ENCODE peak calls at places on chromosome 7, in five cellular contexts. X, Y, L, Z and Q are unnamed samples. For H3K36me3, the result is how much of the 10 kb centered on the place peaks cover.

GRCh38 chr7:101781384-101781783 is 36.0 kb upstream of the CUX1 start:
- DNase-seq in Z (no peak), L (no peak), X (no peak), Y (peak), Q (no peak)

GRCh38 chr7:71566376-71566775 is 434.4 kb downstream of the GALNT17 start:
- DNase-seq in L (no peak), X (no peak), Z (no peak), Y (no peak), Q (no peak)

GRCh38 chr7:87702326-87702725 is 74.1 kb downstream of the RUNDC3B start:
- DNase-seq in Y (no peak), X (no peak), Z (no peak), L (peak), Q (no peak)

GRCh38 chr7:114502454-114503254 is 88.0 kb downstream of the FOXP2 start:
- DNase-seq in Y (no peak), L (no peak), Z (no peak), X (no peak), Q (peak)

GRCh38 chr7:45223728-45224630 is 66.4 kb downstream of the RAMP3 start:
- DNase-seq in X (no peak), Y (no peak), Z (no peak), L (no peak), Q (no peak)

GRCh38 chr7:13724631-13725566 is 264.6 kb downstream of the ETV1 start:
- DNase-seq in Z (no peak), Y (no peak), X (no peak), L (no peak), Q (no peak)

GRCh38 chr7:97272237-97272975 is 154.9 kb downstream of the SDHAF3 start:
- DNase-seq in X (no peak), L (no peak), Y (no peak), Z (no peak), Q (peak)

GRCh38 chr7:46100521-46100920 is 179.4 kb upstream of the IGFBP3 start:
- DNase-seq in L (no peak), X (no peak), Z (no peak), Y (no peak), Q (no peak)

GRCh38 chr7:101519324-101520017 is 109.6 kb downstream of the MYL10 start:
- DNase-seq in L (peak), X (no peak), Z (no peak), Y (no peak), Q (no peak)

GRCh38 chr7:3064077-3064476 is 20.4 kb upstream of the CARD11 start:
- DNase-seq in L (no peak), Y (no peak), Z (no peak), X (no peak), Q (no peak)

GRCh38 chr7:112484671-112485097 is 3.9 kb downstream of the LSMEM1 start:
- DNase-seq in Z (peak), Y (no peak), X (no peak), L (peak), Q (no peak)

GRCh38 chr7:141584935-141585334 is 33.7 kb downstream of the AGK start:
- DNase-seq in X (no peak), Z (no peak), L (no peak), Y (no peak), Q (no peak)

GRCh38 chr7:47763063-47763974 is 181.4 kb upstream of the TNS3 start:
- DNase-seq in X (no peak), Z (no peak), Y (peak), L (peak), Q (peak)

GRCh38 chr7:149147730-149148653 is 739 bp downstream of the ZNF398 start:
- DNase-seq in Y (peak), L (no peak), X (peak), Z (peak), Q (peak)

GRCh38 chr7:64889686-64890162 is 13.3 kb upstream of the ZNF273 start:
- DNase-seq in X (no peak), Z (no peak), Y (no peak), L (no peak), Q (peak)

GRCh38 chr7:9083837-9084236 is 650.4 kb downstream of the NXPH1 start:
- DNase-seq in Z (no peak), Y (no peak), L (no peak), X (no peak), Q (no peak)

GRCh38 chr7:1232623-1233327 is at the start of gene UNCX:
- DNase-seq in L (no peak), Z (no peak), Y (no peak), X (no peak), Q (no peak)

GRCh38 chr7:25854608-25855497 is 297.1 kb upstream of the NFE2L3 start:
- DNase-seq in Y (no peak), Z (peak), X (peak), L (peak), Q (peak)

GRCh38 chr7:127474457-127474856 is 81.9 kb upstream of the ZNF800 start:
- DNase-seq in X (no peak), Y (no peak), Z (no peak), L (no peak), Q (no peak)

GRCh38 chr7:131591674-131592328 is 35.4 kb upstream of the PODXL start:
- DNase-seq in X (no peak), Y (no peak), L (no peak), Z (no peak), Q (no peak)

GRCh38 chr7:74637745-74638144 is 19.8 kb upstream of the GTF2I start:
- DNase-seq in X (no peak), L (no peak), Z (no peak), Y (no peak), Q (no peak)

GRCh38 chr7:46955526-46955925 is 626.4 kb downstream of the TNS3 start:
- DNase-seq in L (no peak), Z (no peak), Y (no peak), X (no peak), Q (no peak)

GRCh38 chr7:28155964-28156363 is 24.6 kb downstream of the JAZF1 start:
- DNase-seq in Y (peak), L (no peak), X (no peak), Z (peak), Q (no peak)

GRCh38 chr7:155001756-155002410 is 1.0 kb downstream of the PAXIP1 start:
- DNase-seq in Y (no peak), X (no peak), L (no peak), Z (no peak), Q (no peak)

GRCh38 chr7:111561909-111562732 is at the start of gene IMMP2L:
- DNase-seq in Y (peak), X (peak), L (no peak), Z (peak), Q (peak)

GRCh38 chr7:22121702-22122474 is 176.2 kb upstream of the CDCA7L start:
- DNase-seq in X (no peak), Z (peak), Y (no peak), L (no peak), Q (no peak)

GRCh38 chr7:17380696-17381662 is 82.5 kb downstream of the AHR start:
- DNase-seq in Z (no peak), L (no peak), X (no peak), Y (no peak), Q (no peak)

GRCh38 chr7:7428806-7429205 is 106.9 kb downstream of the COL28A1 start:
- DNase-seq in X (no peak), Y (no peak), L (peak), Z (no peak), Q (no peak)

GRCh38 chr7:105581066-105581811 is at the start of gene EFCAB10:
- DNase-seq in L (no peak), Z (peak), Y (peak), X (peak), Q (peak)

GRCh38 chr7:128215739-128216138 is 25.3 kb upstream of the LEP start:
- DNase-seq in X (no peak), L (no peak), Z (no peak), Y (no peak), Q (no peak)

GRCh38 chr7:37452346-37452745 is 3.7 kb upstream of the ELMO1 start:
- DNase-seq in Z (no peak), L (no peak), Y (no peak), X (no peak), Q (no peak)

GRCh38 chr7:151426486-151426905 is 13.4 kb downstream of the CRYGN start:
- DNase-seq in X (peak), Z (peak), Y (peak), L (peak), Q (peak)

GRCh38 chr7:6268023-6268908 is 4.2 kb downstream of the CYTH3 start:
- DNase-seq in Y (no peak), Z (no peak), X (no peak), L (no peak), Q (no peak)

GRCh38 chr7:5574770-5575269 is 151.2 kb upstream of the TNRC18 start:
- DNase-seq in Y (peak), X (no peak), L (no peak), Z (no peak), Q (no peak)

GRCh38 chr7:147145194-147145593 is 1028.6 kb downstream of the CNTNAP2 start:
- DNase-seq in L (no peak), X (no peak), Y (no peak), Z (no peak), Q (no peak)

GRCh38 chr7:81185072-81185471 is 266.2 kb upstream of the SEMA3C start:
- DNase-seq in L (no peak), Z (no peak), Y (no peak), X (no peak), Q (no peak)

GRCh38 chr7:134946260-134946659 is 40.0 kb upstream of the AGBL3 start:
- DNase-seq in L (no peak), Z (no peak), X (no peak), Y (no peak), Q (no peak)

GRCh38 chr7:134948246-134948645 is 38.1 kb upstream of the AGBL3 start:
- DNase-seq in L (no peak), X (no peak), Z (no peak), Y (no peak), Q (no peak)

GRCh38 chr7:134947831-134948230 is 38.5 kb upstream of the AGBL3 start:
- DNase-seq in Y (no peak), L (no peak), X (no peak), Z (no peak), Q (no peak)

GRCh38 chr7:134948736-134949135 is 37.6 kb upstream of the AGBL3 start:
- DNase-seq in Z (no peak), L (no peak), Y (no peak), X (no peak), Q (no peak)

DNA sequence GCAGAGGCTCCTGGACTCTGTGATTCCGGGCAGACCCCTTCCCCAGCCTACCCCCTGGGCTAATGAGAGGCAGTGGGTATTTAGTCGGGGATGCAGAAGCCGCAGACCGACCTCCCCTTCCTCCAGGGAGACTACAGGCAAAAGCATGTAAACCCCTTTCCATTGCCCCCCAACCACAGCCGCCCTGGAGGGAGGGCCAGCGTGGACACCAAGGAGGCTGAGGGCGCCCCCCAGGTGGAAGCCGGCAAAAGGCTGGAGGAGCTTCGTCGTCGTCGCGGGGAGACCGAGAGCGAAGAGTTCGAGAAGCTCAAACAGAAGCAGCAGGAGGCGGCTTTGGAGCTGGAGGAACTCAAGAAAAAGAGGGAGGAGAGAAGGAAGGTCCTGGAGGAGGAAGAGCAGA is 39.0 kb upstream of the AGBL3 start:
- DNase-seq in Y (no peak), L (no peak), Z (no peak), X (no peak), Q (no peak)
- H3K36me3 ChIP-seq in Y (under half), L (under half), Z (under half), X (under half), Q (under half)

DNA sequence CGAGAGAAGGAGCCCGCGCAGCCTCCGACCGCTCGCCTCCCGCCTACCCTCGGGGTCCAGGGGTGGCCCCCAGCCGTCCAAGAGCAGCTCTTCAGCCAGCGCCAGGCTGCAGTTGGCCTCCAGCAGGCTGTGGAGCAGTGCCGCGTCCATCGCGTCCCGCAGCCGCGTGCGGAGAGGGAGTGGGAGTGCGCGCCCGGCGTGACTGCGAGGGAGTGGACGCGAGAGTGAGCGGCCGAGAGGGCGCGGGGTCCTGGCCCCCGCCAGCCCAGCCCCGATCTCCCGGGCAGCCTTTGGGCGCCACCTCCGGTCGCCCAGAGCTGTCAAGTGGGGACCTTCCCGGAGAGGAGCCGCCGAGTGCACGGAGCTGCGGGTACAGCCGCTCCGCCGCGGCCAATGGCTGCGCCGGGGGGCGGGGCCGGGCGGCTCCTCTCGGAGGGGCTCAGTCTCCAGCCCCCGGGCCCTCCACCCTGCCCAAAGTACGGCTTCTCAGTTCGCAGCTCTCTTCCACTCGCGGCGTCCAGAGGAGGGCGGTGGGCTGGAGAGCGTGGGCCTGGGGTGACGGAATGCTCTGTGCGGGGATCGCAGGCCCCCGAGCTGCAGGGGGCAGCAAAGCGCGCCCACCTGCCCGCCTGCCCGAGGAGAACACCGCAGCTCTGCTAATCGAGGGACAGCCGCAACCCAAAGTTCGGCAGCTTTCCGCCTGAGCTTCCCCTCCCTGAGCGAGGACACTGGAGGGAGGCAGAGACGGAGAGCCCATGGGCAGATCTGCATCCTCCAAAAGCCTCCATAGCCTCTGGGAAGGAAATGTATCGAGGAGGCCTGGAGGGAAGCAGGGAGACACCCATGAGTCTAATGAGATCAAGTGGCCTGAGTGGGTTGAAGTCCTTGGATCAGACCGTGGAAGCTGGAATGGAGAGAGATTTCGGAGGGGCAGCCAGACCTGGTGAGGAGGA is at the start of gene CRHR2:
- DNase-seq in L (no peak), Y (no peak), Z (no peak), X (no peak), Q (no peak)
- TF ChIP-seq CTCF in L (peak), Y (no peak), Z (no peak), X (no peak), Q (no peak)

GRCh38 chr7:107902381-107902780 is 11.4 kb downstream of the DLD start:
- DNase-seq in Y (no peak), X (no peak), L (no peak), Z (no peak), Q (no peak)
- H3K36me3 ChIP-seq in Y (under half), X (under half), L (under half), Z (under half), Q (under half)

GRCh38 chr7:56007167-56007652 is 42.8 kb downstream of the NIPSNAP2 start:
- DNase-seq in L (no peak), Y (no peak), Z (no peak), X (no peak), Q (no peak)
- TF ChIP-seq CTCF in L (no peak), Y (no peak), Z (no peak), X (no peak), Q (no peak)

GRCh38 chr7:44052771-44053365 is 8.4 kb downstream of the DBNL start:
- DNase-seq in Z (peak), Y (peak), X (no peak), L (no peak), Q (no peak)
- H3K36me3 ChIP-seq in Z (half or more), Y (under half), X (under half), L (under half), Q (under half)

GRCh38 chr7:129373651-129374428 is 60.4 kb upstream of the STRIP2 start:
- DNase-seq in Z (no peak), L (no peak), X (no peak), Y (no peak), Q (no peak)

GRCh38 chr7:129368389-129368986 is 65.7 kb upstream of the STRIP2 start:
- DNase-seq in X (no peak), L (no peak), Z (no peak), Y (no peak), Q (no peak)

GRCh38 chr7:129367700-129368388 is 66.4 kb upstream of the STRIP2 start:
- DNase-seq in X (peak), L (no peak), Y (peak), Z (peak), Q (peak)

GRCh38 chr7:129367349-129367699 is 66.9 kb upstream of the STRIP2 start:
- DNase-seq in Z (no peak), L (no peak), Y (no peak), X (no peak), Q (no peak)

DNA sequence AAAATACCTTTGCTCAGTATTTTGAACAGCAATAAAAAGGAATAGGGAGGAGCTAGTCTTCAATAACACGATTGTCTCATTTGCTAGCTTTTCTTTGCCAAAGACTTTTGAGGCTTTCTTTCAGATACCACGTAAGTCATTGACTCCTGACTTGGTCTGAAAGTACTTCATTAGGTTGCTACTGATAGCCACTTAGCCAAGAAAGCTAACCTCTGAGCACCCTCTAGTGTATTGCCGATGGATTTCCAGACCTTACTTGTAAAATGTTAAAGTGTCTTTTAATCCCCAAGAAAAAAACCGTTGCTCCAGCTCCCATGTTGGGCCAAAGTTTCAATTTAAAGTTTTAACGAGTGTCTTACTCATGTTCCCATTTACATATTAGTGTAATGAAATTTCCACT is 63.4 kb upstream of the STRIP2 start:
- DNase-seq in L (no peak), Z (no peak), X (no peak), Y (no peak), Q (no peak)
- TF ChIP-seq CTCF in L (peak), Z (no peak), X (no peak), Y (no peak), Q (no peak)